ENCODE peak calls at places on chromosomes 11 and 22, in four cellular contexts. One of them, this sample, is unnamed.

GRCh38 chr11:35639591-35640179 is 21.4 kb downstream of the FJX1 start:
- DNase-seq in iPS-NIHi11: peak; percentile 31
- DNase-seq in stimulated activated CD8-positive, alpha-beta memory T cell treated with anti-CD3 and anti-CD28 coated beads, Interleukin-12 subunit alpha, Interleukin-12 subunit beta, amount 100 ng/mL, for 1 hour: no peak
- DNase-seq in CD4-positive, alpha-beta memory T cell: no peak
- DNase-seq in this sample: no peak

GRCh38 chr11:64767344-64768299 is 7.8 kb upstream of the PYGM start:
- DNase-seq in CD4-positive, alpha-beta memory T cell: peak; percentile 76
- DNase-seq in iPS-NIHi11: peak; percentile 63
- DNase-seq in stimulated activated CD8-positive, alpha-beta memory T cell treated with anti-CD3 and anti-CD28 coated beads, Interleukin-12 subunit alpha, Interleukin-12 subunit beta, amount 100 ng/mL, for 1 hour: peak; percentile 78
- DNase-seq in this sample: peak; percentile 81

GRCh38 chr22:46224771-46225290 is 25.3 kb downstream of the CDPF1 start:
- DNase-seq in iPS-NIHi11: no peak
- DNase-seq in stimulated activated CD8-positive, alpha-beta memory T cell treated with anti-CD3 and anti-CD28 coated beads, Interleukin-12 subunit alpha, Interleukin-12 subunit beta, amount 100 ng/mL, for 1 hour: no peak
- DNase-seq in CD4-positive, alpha-beta memory T cell: no peak
- DNase-seq in this sample: no peak

GRCh38 chr11:763073-763463 is 14.2 kb downstream of the GATD1 start:
- DNase-seq in CD4-positive, alpha-beta memory T cell: no peak
- DNase-seq in stimulated activated CD8-positive, alpha-beta memory T cell treated with anti-CD3 and anti-CD28 coated beads, Interleukin-12 subunit alpha, Interleukin-12 subunit beta, amount 100 ng/mL, for 1 hour: no peak
- DNase-seq in iPS-NIHi11: peak; percentile 76
- DNase-seq in this sample: no peak

GRCh38 chr22:46815896-46816721 is 53.7 kb downstream of the TBC1D22A start:
- DNase-seq in stimulated activated CD8-positive, alpha-beta memory T cell treated with anti-CD3 and anti-CD28 coated beads, Interleukin-12 subunit alpha, Interleukin-12 subunit beta, amount 100 ng/mL, for 1 hour: no peak
- DNase-seq in CD4-positive, alpha-beta memory T cell: no peak
- DNase-seq in iPS-NIHi11: no peak
- DNase-seq in this sample: no peak

GRCh38 chr11:20238712-20239111 is 78.4 kb upstream of the DBX1 start:
- DNase-seq in stimulated activated CD8-positive, alpha-beta memory T cell treated with anti-CD3 and anti-CD28 coated beads, Interleukin-12 subunit alpha, Interleukin-12 subunit beta, amount 100 ng/mL, for 1 hour: no peak
- DNase-seq in CD4-positive, alpha-beta memory T cell: no peak
- DNase-seq in iPS-NIHi11: no peak
- DNase-seq in this sample: no peak

GRCh38 chr11:62399172-62399867 is 19.5 kb upstream of the SCGB1A1 start:
- DNase-seq in iPS-NIHi11: no peak
- DNase-seq in stimulated activated CD8-positive, alpha-beta memory T cell treated with anti-CD3 and anti-CD28 coated beads, Interleukin-12 subunit alpha, Interleukin-12 subunit beta, amount 100 ng/mL, for 1 hour: no peak
- DNase-seq in CD4-positive, alpha-beta memory T cell: no peak
- DNase-seq in this sample: no peak

GRCh38 chr11:66142370-66143263 is 72.5 kb downstream of the PACS1 start:
- DNase-seq in CD4-positive, alpha-beta memory T cell: no peak
- DNase-seq in iPS-NIHi11: no peak
- DNase-seq in stimulated activated CD8-positive, alpha-beta memory T cell treated with anti-CD3 and anti-CD28 coated beads, Interleukin-12 subunit alpha, Interleukin-12 subunit beta, amount 100 ng/mL, for 1 hour: no peak
- DNase-seq in this sample: no peak

GRCh38 chr11:64996710-64997380 is at the start of gene BATF2:
- DNase-seq in CD4-positive, alpha-beta memory T cell: no peak
- DNase-seq in iPS-NIHi11: peak; percentile 92
- DNase-seq in stimulated activated CD8-positive, alpha-beta memory T cell treated with anti-CD3 and anti-CD28 coated beads, Interleukin-12 subunit alpha, Interleukin-12 subunit beta, amount 100 ng/mL, for 1 hour: no peak
- DNase-seq in this sample: no peak

GRCh38 chr11:72592698-72593097 is 81.5 kb downstream of the PDE2A start:
- DNase-seq in iPS-NIHi11: no peak
- DNase-seq in CD4-positive, alpha-beta memory T cell: no peak
- DNase-seq in stimulated activated CD8-positive, alpha-beta memory T cell treated with anti-CD3 and anti-CD28 coated beads, Interleukin-12 subunit alpha, Interleukin-12 subunit beta, amount 100 ng/mL, for 1 hour: no peak
- DNase-seq in this sample: no peak

GRCh38 chr11:10455637-10456487 is 798 bp downstream of the AMPD3 start:
- DNase-seq in CD4-positive, alpha-beta memory T cell: peak; percentile 80
- DNase-seq in stimulated activated CD8-positive, alpha-beta memory T cell treated with anti-CD3 and anti-CD28 coated beads, Interleukin-12 subunit alpha, Interleukin-12 subunit beta, amount 100 ng/mL, for 1 hour: peak; percentile 45
- DNase-seq in iPS-NIHi11: peak; percentile 55
- DNase-seq in this sample: peak; percentile 36